ENCODE peak calls at places on chromosomes 6 and 20, in nine cellular contexts. One of them, this sample, is unnamed.

GRCh38 chr6:42021847-42022754 is 28.2 kb upstream of the TAF8 start:
- DNase-seq in NCI-H510A treated with DMSO at 0.1 percent for 48 hours: no peak
- DNase-seq in mesenteric fat pad: no peak
- DNase-seq in hippocampal formation: no peak
- DNase-seq in T1000: no peak
- DNase-seq in head of caudate nucleus: no peak
- DNase-seq in CD8-positive, alpha-beta memory T cell: peak
- DNase-seq in GDM1: no peak
- DNase-seq in NCI-H1694: no peak
- DNase-seq in this sample: no peak

GRCh38 chr6:143579703-143580102 is 68.2 kb upstream of the FUCA2 start:
- DNase-seq in NCI-H510A treated with DMSO at 0.1 percent for 48 hours: no peak
- DNase-seq in mesenteric fat pad: no peak
- DNase-seq in hippocampal formation: no peak
- DNase-seq in T1000: peak
- DNase-seq in head of caudate nucleus: no peak
- DNase-seq in CD8-positive, alpha-beta memory T cell: no peak
- DNase-seq in GDM1: no peak
- DNase-seq in NCI-H1694: no peak
- DNase-seq in this sample: no peak

GRCh38 chr6:127520061-127520460 is 926 bp upstream of the MTCL3 start:
- DNase-seq in NCI-H510A treated with DMSO at 0.1 percent for 48 hours: no peak
- DNase-seq in mesenteric fat pad: no peak
- DNase-seq in hippocampal formation: no peak
- DNase-seq in T1000: no peak
- DNase-seq in head of caudate nucleus: no peak
- DNase-seq in CD8-positive, alpha-beta memory T cell: no peak
- DNase-seq in GDM1: no peak
- DNase-seq in NCI-H1694: no peak
- DNase-seq in this sample: no peak

GRCh38 chr6:131995924-131996323 is 44.8 kb upstream of the CCN2 start:
- DNase-seq in NCI-H510A treated with DMSO at 0.1 percent for 48 hours: no peak
- DNase-seq in mesenteric fat pad: no peak
- DNase-seq in hippocampal formation: no peak
- DNase-seq in T1000: no peak
- DNase-seq in head of caudate nucleus: no peak
- DNase-seq in CD8-positive, alpha-beta memory T cell: no peak
- DNase-seq in GDM1: no peak
- DNase-seq in NCI-H1694: no peak
- DNase-seq in this sample: no peak

GRCh38 chr6:39998126-39998525 is 63.9 kb upstream of the MOCS1 start:
- DNase-seq in NCI-H510A treated with DMSO at 0.1 percent for 48 hours: peak
- DNase-seq in mesenteric fat pad: no peak
- DNase-seq in hippocampal formation: no peak
- DNase-seq in T1000: no peak
- DNase-seq in head of caudate nucleus: no peak
- DNase-seq in CD8-positive, alpha-beta memory T cell: no peak
- DNase-seq in GDM1: no peak
- DNase-seq in NCI-H1694: no peak
- DNase-seq in this sample: no peak

GRCh38 chr20:36573798-36574277 is 441 bp downstream of the TGIF2 start:
- DNase-seq in NCI-H510A treated with DMSO at 0.1 percent for 48 hours: no peak
- DNase-seq in mesenteric fat pad: no peak
- DNase-seq in hippocampal formation: peak
- DNase-seq in T1000: no peak
- DNase-seq in head of caudate nucleus: peak
- DNase-seq in CD8-positive, alpha-beta memory T cell: peak
- DNase-seq in GDM1: peak
- DNase-seq in NCI-H1694: no peak
- DNase-seq in this sample: no peak

GRCh38 chr20:7113577-7114466 is 346.3 kb downstream of the BMP2 start:
- DNase-seq in NCI-H510A treated with DMSO at 0.1 percent for 48 hours: peak
- DNase-seq in mesenteric fat pad: no peak
- DNase-seq in hippocampal formation: peak
- DNase-seq in T1000: no peak
- DNase-seq in head of caudate nucleus: peak
- DNase-seq in CD8-positive, alpha-beta memory T cell: no peak
- DNase-seq in GDM1: no peak
- DNase-seq in NCI-H1694: peak
- DNase-seq in this sample: peak

GRCh38 chr6:106799008-106799952 is 169.9 kb downstream of the QRSL1 start:
- DNase-seq in NCI-H510A treated with DMSO at 0.1 percent for 48 hours: no peak
- DNase-seq in mesenteric fat pad: no peak
- DNase-seq in hippocampal formation: no peak
- DNase-seq in T1000: peak
- DNase-seq in head of caudate nucleus: no peak
- DNase-seq in CD8-positive, alpha-beta memory T cell: no peak
- DNase-seq in GDM1: no peak
- DNase-seq in NCI-H1694: no peak
- DNase-seq in this sample: no peak

GRCh38 chr6:94272327-94272726 is 853.0 kb upstream of the EPHA7 start:
- DNase-seq in NCI-H510A treated with DMSO at 0.1 percent for 48 hours: peak
- DNase-seq in mesenteric fat pad: no peak
- DNase-seq in hippocampal formation: no peak
- DNase-seq in T1000: no peak
- DNase-seq in head of caudate nucleus: no peak
- DNase-seq in CD8-positive, alpha-beta memory T cell: no peak
- DNase-seq in GDM1: no peak
- DNase-seq in NCI-H1694: no peak
- DNase-seq in this sample: peak

GRCh38 chr20:17965042-17965697 is 3.4 kb downstream of the SNX5 start:
- DNase-seq in NCI-H510A treated with DMSO at 0.1 percent for 48 hours: no peak
- DNase-seq in mesenteric fat pad: no peak
- DNase-seq in hippocampal formation: no peak
- DNase-seq in T1000: no peak
- DNase-seq in head of caudate nucleus: no peak
- DNase-seq in CD8-positive, alpha-beta memory T cell: no peak
- DNase-seq in GDM1: no peak
- DNase-seq in NCI-H1694: no peak
- DNase-seq in this sample: no peak

GRCh38 chr6:26193467-26194328 is 106.5 kb downstream of the HFE start:
- DNase-seq in NCI-H510A treated with DMSO at 0.1 percent for 48 hours: no peak
- DNase-seq in mesenteric fat pad: no peak
- DNase-seq in hippocampal formation: no peak
- DNase-seq in T1000: no peak
- DNase-seq in head of caudate nucleus: no peak
- DNase-seq in CD8-positive, alpha-beta memory T cell: no peak
- DNase-seq in GDM1: no peak
- DNase-seq in NCI-H1694: no peak
- DNase-seq in this sample: no peak

GRCh38 chr6:143632894-143633293 is 44.9 kb upstream of the PHACTR2 start:
- DNase-seq in NCI-H510A treated with DMSO at 0.1 percent for 48 hours: no peak
- DNase-seq in mesenteric fat pad: no peak
- DNase-seq in hippocampal formation: no peak
- DNase-seq in T1000: no peak
- DNase-seq in head of caudate nucleus: no peak
- DNase-seq in CD8-positive, alpha-beta memory T cell: no peak
- DNase-seq in GDM1: no peak
- DNase-seq in NCI-H1694: no peak
- DNase-seq in this sample: no peak

GRCh38 chr6:161074496-161075140 is 83.0 kb downstream of the MAP3K4 start:
- DNase-seq in NCI-H510A treated with DMSO at 0.1 percent for 48 hours: no peak
- DNase-seq in mesenteric fat pad: no peak
- DNase-seq in hippocampal formation: no peak
- DNase-seq in T1000: no peak
- DNase-seq in head of caudate nucleus: no peak
- DNase-seq in CD8-positive, alpha-beta memory T cell: no peak
- DNase-seq in GDM1: no peak
- DNase-seq in NCI-H1694: no peak
- DNase-seq in this sample: no peak

GRCh38 chr6:129501401-129502051 is 208.5 kb downstream of the ARHGAP18 start:
- DNase-seq in NCI-H510A treated with DMSO at 0.1 percent for 48 hours: peak
- DNase-seq in mesenteric fat pad: no peak
- DNase-seq in hippocampal formation: no peak
- DNase-seq in T1000: peak
- DNase-seq in head of caudate nucleus: peak
- DNase-seq in CD8-positive, alpha-beta memory T cell: no peak
- DNase-seq in GDM1: peak
- DNase-seq in NCI-H1694: no peak
- DNase-seq in this sample: no peak

GRCh38 chr6:148835920-148836441 is 89.2 kb downstream of the UST start:
- DNase-seq in NCI-H510A treated with DMSO at 0.1 percent for 48 hours: no peak
- DNase-seq in mesenteric fat pad: no peak
- DNase-seq in hippocampal formation: no peak
- DNase-seq in T1000: no peak
- DNase-seq in head of caudate nucleus: no peak
- DNase-seq in CD8-positive, alpha-beta memory T cell: no peak
- DNase-seq in GDM1: no peak
- DNase-seq in NCI-H1694: no peak
- DNase-seq in this sample: no peak